ENCODE peak calls at places on chromosome 16, in nine cellular contexts. F, G, N, E, M, O, A, S and P are unnamed samples.

GRCh38 chr16:14564881-14565687 is 65.0 kb downstream of the PARN start:
- DNase-seq in F (no peak), G (peak; percentile 70), N (no peak), E (no peak), M (no peak), O (no peak), A (no peak), S (no peak), P (no peak)

GRCh38 chr16:50640391-50640790 is 40.7 kb downstream of the SNX20 start:
- DNase-seq in F (no peak), G (no peak), N (no peak), E (no peak), M (no peak), O (no peak), A (no peak), S (no peak), P (no peak)

GRCh38 chr16:85566502-85567100 is 46.5 kb upstream of the GSE1 start:
- DNase-seq in F (no peak), G (no peak), N (no peak), E (no peak), M (no peak), O (no peak), A (no peak), S (no peak), P (no peak)

GRCh38 chr16:55566432-55567175 is at the start of gene CAPNS2:
- DNase-seq in F (no peak), G (no peak), N (no peak), E (no peak), M (no peak), O (no peak), A (no peak), S (no peak), P (no peak)

GRCh38 chr16:83926726-83927397 is 26.2 kb upstream of the OSGIN1 start:
- DNase-seq in F (peak; percentile 66), G (peak; percentile 9), N (peak; percentile 83), E (peak; percentile 93), M (peak; percentile 88), O (peak; percentile 38), A (peak; percentile 63), S (peak; percentile 83), P (no peak)

GRCh38 chr16:17311333-17312099 is 159.2 kb downstream of the XYLT1 start:
- DNase-seq in F (no peak), G (no peak), N (no peak), E (no peak), M (no peak), O (no peak), A (no peak), S (no peak), P (no peak)

GRCh38 chr16:53732296-53732929 is 28.5 kb downstream of the FTO start:
- DNase-seq in F (no peak), G (no peak), N (no peak), E (no peak), M (no peak), O (no peak), A (no peak), S (peak; percentile 14), P (no peak)

GRCh38 chr16:66894948-66895696 is 14.8 kb downstream of the PDP2 start:
- DNase-seq in F (peak; percentile 76), G (peak; percentile 62), N (peak; percentile 85), E (no peak), M (peak; percentile 78), O (peak; percentile 40), A (peak; percentile 63), S (peak; percentile 72), P (no peak)

GRCh38 chr16:30953511-30954124 is 3.9 kb upstream of the SETD1A start:
- DNase-seq in F (peak; percentile 52), G (peak; percentile 65), N (peak; percentile 80), E (peak; percentile 62), M (peak; percentile 81), O (peak; percentile 36), A (no peak), S (peak; percentile 67), P (no peak)

GRCh38 chr16:57481421-57481820 is 4.9 kb downstream of the DOK4 start:
- DNase-seq in F (no peak), G (no peak), N (no peak), E (no peak), M (no peak), O (peak; percentile 10), A (no peak), S (no peak), P (no peak)

GRCh38 chr16:11687606-11688519 is 19.6 kb downstream of the SNN start:
- DNase-seq in F (peak; percentile 12), G (peak; percentile 65), N (no peak), E (no peak), M (no peak), O (no peak), A (no peak), S (no peak), P (peak; percentile 19)

GRCh38 chr16:19840524-19841110 is 44.0 kb downstream of the GPRC5B start:
- DNase-seq in F (no peak), G (no peak), N (no peak), E (no peak), M (peak; percentile 82), O (no peak), A (peak; percentile 51), S (no peak), P (no peak)

GRCh38 chr16:83727018-83727417 is 80.8 kb upstream of the HSBP1 start:
- DNase-seq in F (no peak), G (no peak), N (no peak), E (no peak), M (no peak), O (no peak), A (no peak), S (no peak), P (no peak)

GRCh38 chr16:8853150-8853549 is 15.7 kb downstream of the CARHSP1 start:
- DNase-seq in F (no peak), G (no peak), N (no peak), E (peak; percentile 30), M (no peak), O (no peak), A (no peak), S (no peak), P (no peak)

GRCh38 chr16:21645261-21645721 is 7.1 kb downstream of the IGSF6 start:
- DNase-seq in F (no peak), G (peak; percentile 79), N (no peak), E (no peak), M (no peak), O (no peak), A (no peak), S (no peak), P (no peak)

DNA sequence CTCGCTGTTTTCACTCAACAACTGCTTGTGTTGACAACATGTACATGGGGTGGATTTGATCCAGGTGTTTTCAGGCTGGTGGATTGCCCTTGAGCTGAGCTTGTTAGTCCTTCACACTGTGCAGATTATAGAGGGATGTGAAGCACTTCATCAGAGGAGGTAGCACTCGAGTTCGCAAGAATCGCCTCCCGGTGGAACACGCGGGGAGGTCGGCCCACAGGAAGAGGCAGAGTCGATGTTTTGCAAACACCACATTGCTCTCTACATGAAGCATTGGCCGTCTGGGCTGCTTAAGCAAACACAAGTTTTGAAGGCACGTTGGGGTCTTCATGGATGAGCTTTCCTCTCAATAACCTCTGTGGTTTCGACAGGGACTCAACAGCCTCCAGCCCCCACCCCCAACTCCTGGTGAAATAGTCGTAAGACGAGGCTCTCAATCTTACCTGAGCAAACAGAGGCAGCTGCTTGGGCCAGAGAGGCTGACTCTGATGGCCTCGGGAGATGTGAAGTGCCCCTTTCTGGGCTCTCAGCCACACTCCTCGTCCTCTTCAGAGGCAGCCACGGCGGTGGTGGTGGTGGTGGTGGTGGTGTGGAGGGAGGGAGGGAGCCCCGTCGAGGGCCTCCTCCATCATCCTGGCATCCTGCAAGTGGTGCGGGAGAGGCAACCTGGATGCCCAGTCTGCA is 552.3 kb upstream of the EEF2KMT start:
- DNase-seq in F (no peak), G (no peak), N (no peak), E (no peak), M (no peak), O (no peak), A (no peak), S (no peak), P (no peak)
- TF ChIP-seq CTCF in F (no peak), G (no peak), N (no peak), E (no peak), M (no peak), O (no peak), A (no peak), S (no peak), P (no peak)

GRCh38 chr16:10566613-10567012 is 13.8 kb downstream of the EMP2 start:
- DNase-seq in F (no peak), G (no peak), N (no peak), E (no peak), M (no peak), O (no peak), A (no peak), S (no peak), P (no peak)

GRCh38 chr16:10571354-10571753 is 9.0 kb downstream of the EMP2 start:
- DNase-seq in F (no peak), G (no peak), N (no peak), E (no peak), M (no peak), O (no peak), A (no peak), S (no peak), P (no peak)

GRCh38 chr16:10572611-10573010 is 7.8 kb downstream of the EMP2 start:
- DNase-seq in F (no peak), G (no peak), N (no peak), E (no peak), M (no peak), O (no peak), A (no peak), S (no peak), P (no peak)

GRCh38 chr16:10565167-10565566 is 15.2 kb downstream of the EMP2 start:
- DNase-seq in F (no peak), G (no peak), N (peak; percentile 75), E (no peak), M (no peak), O (no peak), A (no peak), S (no peak), P (no peak)

DNA sequence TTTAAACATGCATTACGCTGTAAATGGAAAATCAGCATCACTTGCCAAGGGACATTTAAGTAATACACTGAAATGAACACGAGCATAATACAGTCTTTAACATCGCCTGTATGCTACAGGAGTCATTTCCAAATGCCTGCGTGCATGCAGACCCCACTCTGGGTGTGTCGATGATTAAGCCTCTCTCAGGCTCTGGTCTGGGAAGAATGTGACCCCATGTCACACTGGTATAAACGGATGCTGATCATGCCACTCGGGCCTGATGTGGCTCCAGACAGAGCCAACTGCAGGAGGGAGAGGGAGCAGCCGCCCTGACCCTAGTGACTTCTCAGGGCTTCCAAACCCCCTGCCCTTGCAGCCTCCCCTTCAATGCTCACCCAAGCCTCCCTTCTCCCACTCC is 10.8 kb downstream of the EMP2 start:
- DNase-seq in F (no peak), G (no peak), N (no peak), E (no peak), M (no peak), O (no peak), A (no peak), S (no peak), P (no peak)
- H3K27ac ChIP-seq in F (no peak overlapping the region), G (no peak overlapping the region), N (peak overlapping the region; percentile 79), E (no peak overlapping the region), M (peak overlapping the region; percentile 64), O (no peak overlapping the region), A (peak overlapping the region; percentile 97), S (no peak overlapping the region), P (peak overlapping the region; percentile 68)

GRCh38 chr16:68396481-68396880 is 51.8 kb downstream of the SMPD3 start:
- DNase-seq in F (no peak), G (peak; percentile 47), N (no peak), E (no peak), M (no peak), O (no peak), A (no peak), S (peak; percentile 84), P (no peak)
- TF ChIP-seq CTCF in F (peak; percentile 53), G (peak; percentile 69), N (peak; percentile 16), E (peak; percentile 74), M (peak; percentile 37), O (no peak), A (peak; percentile 66), S (peak; percentile 96), P (no peak)

GRCh38 chr16:89413811-89414585 is 76.4 kb downstream of the ANKRD11 start:
- DNase-seq in F (no peak), G (no peak), N (no peak), E (no peak), M (peak; percentile 79), O (no peak), A (peak; percentile 47), S (no peak), P (no peak)
- H3K27ac ChIP-seq in F (no peak overlapping the region), G (no peak overlapping the region), N (no peak overlapping the region), E (no peak overlapping the region), M (no peak overlapping the region), O (no peak overlapping the region), A (no peak overlapping the region), S (no peak overlapping the region), P (no peak overlapping the region)